ENCODE peak calls at places on chromosomes 11 and 22, in five cellular contexts. U is GM06990, P is amniotic stem cell, C is left ventricle myocardium inferior, D is substantia nigra. G is an unnamed sample.

GRCh38 chr22:42947211-42947990 is 67.5 kb downstream of the PACSIN2 start:
- DNase-seq in U (no peak), P (no peak), C (peak), D (peak), G (no peak)

GRCh38 chr11:45252134-45252856 is 33.8 kb downstream of the SYT13 start:
- DNase-seq in U (peak), P (no peak), C (peak), D (no peak), G (no peak)

GRCh38 chr11:34266987-34267386 is 90.8 kb downstream of the ABTB2 start:
- DNase-seq in U (no peak), P (no peak), C (peak), D (peak), G (peak)

GRCh38 chr11:73249858-73250773 is 22.0 kb upstream of the P2RY6 start:
- DNase-seq in U (no peak), P (no peak), C (no peak), D (no peak), G (no peak)

GRCh38 chr11:3192511-3193372 is 25.9 kb downstream of the MRGPRG start:
- DNase-seq in U (no peak), P (no peak), C (no peak), D (no peak), G (no peak)

GRCh38 chr11:2088284-2088683 is 50.9 kb downstream of the IGF2 start:
- DNase-seq in U (no peak), P (no peak), C (no peak), D (no peak), G (no peak)

GRCh38 chr11:16043617-16044016 is 312.7 kb downstream of the SOX6 start:
- DNase-seq in U (no peak), P (no peak), C (peak), D (no peak), G (no peak)

GRCh38 chr22:49178246-49179005 is 649.2 kb downstream of the BRD1 start:
- DNase-seq in U (no peak), P (no peak), C (no peak), D (no peak), G (no peak)

GRCh38 chr22:36235585-36235984 is 3.7 kb downstream of the APOL2 start:
- DNase-seq in U (no peak), P (no peak), C (no peak), D (no peak), G (no peak)

GRCh38 chr11:77200869-77201268 is 72.8 kb downstream of the MYO7A start:
- DNase-seq in U (no peak), P (no peak), C (no peak), D (no peak), G (no peak)

GRCh38 chr11:3984896-3985295 is 109.7 kb upstream of the RRM1 start:
- DNase-seq in U (no peak), P (no peak), C (no peak), D (peak), G (no peak)

GRCh38 chr11:128709402-128709801 is 15.5 kb downstream of the FLI1 start:
- DNase-seq in U (no peak), P (no peak), C (no peak), D (no peak), G (no peak)

GRCh38 chr22:33867118-33867863 is 53.0 kb downstream of the LARGE1 start:
- DNase-seq in U (no peak), P (no peak), C (no peak), D (no peak), G (no peak)

GRCh38 chr11:208917-209260 is 1.4 kb downstream of the RIC8A start:
- DNase-seq in U (no peak), P (no peak), C (no peak), D (peak), G (no peak)

GRCh38 chr11:3849297-3849874 is 6.1 kb upstream of the STIM1 start:
- DNase-seq in U (no peak), P (no peak), C (no peak), D (no peak), G (peak)

GRCh38 chr11:60777572-60777971 is 7.6 kb upstream of the MS4A10 start:
- DNase-seq in U (no peak), P (no peak), C (peak), D (no peak), G (no peak)

GRCh38 chr11:97009613-97010012 is 619.8 kb downstream of the JRKL start:
- DNase-seq in U (no peak), P (no peak), C (no peak), D (no peak), G (no peak)

GRCh38 chr11:64516226-64516625 is 74.8 kb upstream of the SLC22A12 start:
- DNase-seq in U (no peak), P (no peak), C (no peak), D (no peak), G (no peak)

GRCh38 chr22:30250713-30251267 is 4.2 kb upstream of the LIF start:
- DNase-seq in U (no peak), P (no peak), C (no peak), D (no peak), G (no peak)

GRCh38 chr11:19846654-19847330 is 134.2 kb downstream of the NAV2 start:
- DNase-seq in U (no peak), P (no peak), C (peak), D (peak), G (no peak)

GRCh38 chr22:45204751-45205623 is 35.7 kb downstream of the KIAA0930 start:
- DNase-seq in U (no peak), P (no peak), C (no peak), D (no peak), G (no peak)

GRCh38 chr11:115580927-115581680 is 76.9 kb upstream of the CADM1 start:
- DNase-seq in U (no peak), P (no peak), C (peak), D (no peak), G (no peak)

GRCh38 chr22:36144886-36145541 is 15.5 kb downstream of the APOL3 start:
- DNase-seq in U (no peak), P (peak), C (peak), D (peak), G (peak)

GRCh38 chr22:35582861-35583670 is 34.1 kb downstream of the MB start:
- DNase-seq in U (peak), P (peak), C (peak), D (peak), G (peak)

GRCh38 chr11:92711913-92712312 is 257.5 kb upstream of the MTNR1B start:
- DNase-seq in U (no peak), P (no peak), C (no peak), D (no peak), G (no peak)

GRCh38 chr11:9893474-9893873 is 229.6 kb downstream of the SWAP70 start:
- DNase-seq in U (no peak), P (no peak), C (no peak), D (no peak), G (no peak)

GRCh38 chr11:47004595-47005033 is 68.1 kb downstream of the CSTPP1 start:
- DNase-seq in U (no peak), P (peak), C (peak), D (peak), G (peak)

GRCh38 chr22:44944891-44945600 is 64.8 kb downstream of the PHF21B start:
- DNase-seq in U (no peak), P (no peak), C (no peak), D (no peak), G (no peak)

GRCh38 chr22:42062506-42063190 is 8.0 kb downstream of the NAGA start:
- DNase-seq in U (no peak), P (no peak), C (no peak), D (no peak), G (no peak)

GRCh38 chr11:13207665-13208594 is 69.7 kb upstream of the BMAL1 start:
- DNase-seq in U (no peak), P (peak), C (no peak), D (no peak), G (peak)

GRCh38 chr11:86205415-86206268 is 38.9 kb upstream of the EED start:
- DNase-seq in U (no peak), P (no peak), C (no peak), D (no peak), G (no peak)

GRCh38 chr11:113132001-113132400 is 170.8 kb downstream of the NCAM1 start:
- DNase-seq in U (no peak), P (no peak), C (no peak), D (no peak), G (no peak)

GRCh38 chr11:67118059-67118766 is 850 bp upstream of the KDM2A start:
- DNase-seq in U (peak), P (no peak), C (peak), D (peak), G (no peak)

GRCh38 chr11:78535027-78535426 is 39.6 kb downstream of the NARS2 start:
- DNase-seq in U (peak), P (no peak), C (no peak), D (no peak), G (no peak)

GRCh38 chr11:76620471-76620870 is 50.1 kb downstream of the LRRC32 start:
- DNase-seq in U (no peak), P (peak), C (no peak), D (no peak), G (no peak)

GRCh38 chr11:79336740-79337517 is 103.9 kb downstream of the TENM4 start:
- DNase-seq in U (no peak), P (no peak), C (no peak), D (no peak), G (no peak)

GRCh38 chr11:17812286-17813187 is 78.0 kb downstream of the KCNC1 start:
- DNase-seq in U (no peak), P (no peak), C (no peak), D (no peak), G (no peak)

GRCh38 chr11:44158384-44158783 is 62.9 kb downstream of the EXT2 start:
- DNase-seq in U (no peak), P (no peak), C (no peak), D (no peak), G (no peak)

GRCh38 chr11:103317118-103317517 is 207.9 kb downstream of the DYNC2H1 start:
- DNase-seq in U (no peak), P (no peak), C (no peak), D (no peak), G (no peak)

G was measured in hippocampal formation.